ENCODE peak calls at places on chromosomes 6 and 20, in ten cellular contexts. S is adipocyte, P is heart left ventricle, Y is neuronal stem cell, J is IMR-90, O is lower lobe of right lung, G is brain microvascular endothelial cell, R is neural progenitor cell, V is tibial artery, B is stomach. X is an unnamed sample.

GRCh38 chr6:123565529-123565928 is 71.2 kb downstream of the TRDN start:
- DNase-seq in S (no peak), P (no peak), Y (no peak), J (no peak), O (no peak), G (no peak), R (no peak), V (no peak), B (no peak), X (no peak)

GRCh38 chr6:11242709-11243108 is 10.2 kb upstream of the NEDD9 start:
- DNase-seq in S (peak; percentile 77), P (no peak), Y (no peak), J (no peak), O (no peak), G (no peak), R (no peak), V (no peak), B (no peak), X (no peak)

GRCh38 chr6:100116409-100117194 is 122.6 kb upstream of the MCHR2 start:
- DNase-seq in S (peak; percentile 91), P (no peak), Y (peak; percentile 62), J (peak; percentile 76), O (no peak), G (peak; percentile 75), R (peak; percentile 74), V (no peak), B (no peak), X (peak; percentile 36)

GRCh38 chr6:72321741-72322140 is 300.1 kb upstream of the KCNQ5 start:
- DNase-seq in S (peak; percentile 77), P (no peak), Y (no peak), J (peak; percentile 73), O (no peak), G (peak; percentile 2), R (no peak), V (no peak), B (no peak), X (peak; percentile 19)

GRCh38 chr6:46863791-46864190 is 57.9 kb downstream of the ADGRF5 start:
- DNase-seq in S (no peak), P (no peak), Y (no peak), J (no peak), O (no peak), G (no peak), R (no peak), V (no peak), B (no peak), X (no peak)

GRCh38 chr6:132830236-132830799 is 15.9 kb downstream of the RPS12 start:
- DNase-seq in S (peak; percentile 81), P (no peak), Y (peak; percentile 51), J (peak; percentile 59), O (no peak), G (no peak), R (peak; percentile 79), V (no peak), B (no peak), X (no peak)

GRCh38 chr6:151993364-151993763 is 185.9 kb downstream of the ESR1 start:
- DNase-seq in S (peak; percentile 2), P (no peak), Y (no peak), J (no peak), O (no peak), G (no peak), R (no peak), V (peak; percentile 29), B (no peak), X (no peak)

GRCh38 chr6:113825776-113826175 is 31.4 kb upstream of the MARCKS start:
- DNase-seq in S (peak; percentile 66), P (peak; percentile 92), Y (no peak), J (peak; percentile 84), O (peak; percentile 60), G (peak; percentile 57), R (peak; percentile 20), V (peak; percentile 78), B (peak; percentile 90), X (peak; percentile 68)

GRCh38 chr20:4956200-4956810 is 45.0 kb downstream of the SLC23A2 start:
- DNase-seq in S (peak; percentile 86), P (no peak), Y (peak; percentile 44), J (peak; percentile 75), O (no peak), G (no peak), R (peak; percentile 74), V (no peak), B (no peak), X (no peak)

GRCh38 chr6:109062216-109062615 is 32.4 kb downstream of the SESN1 start:
- DNase-seq in S (no peak), P (no peak), Y (no peak), J (no peak), O (no peak), G (no peak), R (no peak), V (no peak), B (no peak), X (no peak)

GRCh38 chr6:134177753-134178229 is 125.4 kb upstream of the SLC2A12 start:
- DNase-seq in S (peak; percentile 88), P (no peak), Y (no peak), J (peak; percentile 69), O (no peak), G (peak; percentile 60), R (no peak), V (no peak), B (no peak), X (no peak)

GRCh38 chr20:37670426-37670825 is 23.4 kb upstream of the CTNNBL1 start:
- DNase-seq in S (peak; percentile 43), P (peak; percentile 33), Y (no peak), J (no peak), O (no peak), G (no peak), R (peak; percentile 26), V (no peak), B (no peak), X (no peak)

GRCh38 chr20:59668926-59669325 is 64.6 kb downstream of the PHACTR3 start:
- DNase-seq in S (no peak), P (no peak), Y (no peak), J (no peak), O (no peak), G (no peak), R (no peak), V (no peak), B (no peak), X (no peak)

GRCh38 chr20:53839423-53840176 is 230.8 kb downstream of the BCAS1 start:
- DNase-seq in S (no peak), P (peak; percentile 32), Y (no peak), J (no peak), O (peak; percentile 56), G (no peak), R (no peak), V (no peak), B (peak; percentile 52), X (no peak)

GRCh38 chr6:90574610-90575009 is 12.3 kb downstream of the MAP3K7 start:
- DNase-seq in S (peak; percentile 71), P (no peak), Y (no peak), J (peak; percentile 46), O (no peak), G (peak; percentile 9), R (no peak), V (no peak), B (no peak), X (peak; percentile 10)

GRCh38 chr20:49573900-49574416 is 6.0 kb upstream of the PTGIS start:
- DNase-seq in S (no peak), P (no peak), Y (no peak), J (peak; percentile 59), O (no peak), G (peak; percentile 43), R (no peak), V (peak; percentile 76), B (no peak), X (no peak)

DNA sequence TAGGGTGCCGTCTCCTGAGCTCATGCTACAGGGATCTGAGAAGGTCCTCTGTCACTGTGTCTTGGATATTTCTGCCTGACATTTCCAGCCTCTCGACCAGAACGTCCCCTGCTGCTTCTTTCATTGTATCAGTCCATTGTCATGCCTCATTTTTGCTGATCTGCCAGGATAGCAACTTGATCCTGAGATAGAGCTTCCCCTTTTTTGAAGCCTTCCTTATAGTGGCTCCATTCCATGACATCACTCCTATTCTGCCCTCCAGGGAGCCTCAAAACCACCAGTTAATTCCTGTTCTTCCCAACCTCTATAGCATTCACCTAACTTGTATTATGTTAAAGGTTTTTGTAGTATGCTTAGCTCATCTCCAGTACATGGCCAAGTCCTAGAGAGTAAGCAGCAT is 431.8 kb upstream of the NOX3 start:
- DNase-seq in S (no peak), P (no peak), Y (no peak), J (no peak), O (no peak), G (no peak), R (no peak), V (no peak), B (no peak), X (no peak)
- H3K4me3 ChIP-seq in S (no peak overlapping the region), P (no peak overlapping the region), Y (no peak overlapping the region), J (no peak overlapping the region), O (no peak overlapping the region), G (no peak overlapping the region), R (no peak overlapping the region), V (no peak overlapping the region), B (no peak overlapping the region), X (no peak overlapping the region)

DNA sequence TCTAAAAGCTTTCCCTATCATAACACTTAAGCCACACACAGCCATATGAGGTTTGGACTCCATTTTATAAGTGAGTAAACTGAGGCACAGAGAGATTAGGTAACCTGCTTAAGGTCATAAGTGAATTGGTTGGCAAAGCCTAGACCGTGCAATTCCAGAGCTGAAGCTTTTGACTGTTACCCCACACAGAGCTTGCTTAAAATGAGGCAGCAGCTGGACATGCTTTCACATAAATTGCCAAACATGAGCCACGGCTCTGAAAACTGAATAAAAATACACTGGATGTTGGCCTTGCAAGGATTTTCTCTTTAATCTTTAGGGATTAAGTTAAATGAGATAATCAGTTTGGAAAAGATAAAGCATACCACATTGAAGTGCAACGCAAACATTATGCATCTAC is 2.5 kb downstream of the RIPOR2 start:
- DNase-seq in S (no peak), P (no peak), Y (no peak), J (no peak), O (no peak), G (no peak), R (no peak), V (no peak), B (no peak), X (no peak)
- H3K4me3 ChIP-seq in S (no peak overlapping the region), P (no peak overlapping the region), Y (no peak overlapping the region), J (no peak overlapping the region), O (peak overlapping the region; percentile 36), G (no peak overlapping the region), R (no peak overlapping the region), V (no peak overlapping the region), B (peak overlapping the region; percentile 25), X (no peak overlapping the region)

DNA sequence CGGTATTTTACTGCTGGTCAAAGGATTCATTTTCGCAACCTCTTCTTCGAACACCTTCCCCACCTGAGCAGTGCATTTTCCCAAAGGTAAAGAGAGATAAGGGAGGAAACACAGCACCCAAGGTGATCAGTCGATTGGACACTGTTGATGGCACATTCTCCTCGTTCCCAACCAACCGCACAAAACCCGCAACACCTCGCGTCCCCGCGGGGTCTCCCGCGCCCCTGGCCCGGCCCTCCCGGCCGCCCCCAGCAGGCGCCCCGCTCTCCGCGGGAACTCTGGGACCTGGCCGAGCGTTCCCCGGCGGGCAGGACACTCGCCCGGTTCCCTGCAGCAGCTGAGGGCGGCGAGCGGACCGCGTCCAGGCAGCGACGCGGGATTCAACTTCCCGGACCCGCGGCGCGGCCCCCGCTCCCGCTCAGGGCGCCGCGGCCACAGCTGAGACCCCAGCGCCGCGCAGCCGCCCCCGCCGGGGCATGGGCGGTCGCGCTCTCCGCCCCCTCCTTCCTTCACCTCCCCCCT is 506 bp downstream of the RGS17 start:
- DNase-seq in S (peak; percentile 51), P (no peak), Y (peak; percentile 8), J (no peak), O (no peak), G (no peak), R (no peak), V (no peak), B (no peak), X (no peak)
- H3K4me3 ChIP-seq in S (peak overlapping the region; percentile 92), P (peak overlapping the region; percentile 59), Y (peak overlapping the region; percentile 64), J (peak overlapping the region; percentile 62), O (peak overlapping the region; percentile 57), G (peak overlapping the region; percentile 86), R (peak overlapping the region; percentile 86), V (peak overlapping the region; percentile 59), B (peak overlapping the region; percentile 79), X (peak overlapping the region; percentile 88)

GRCh38 chr6:142846459-142846831 is 98.5 kb downstream of the HIVEP2 start:
- DNase-seq in S (peak; percentile 79), P (no peak), Y (no peak), J (peak; percentile 61), O (no peak), G (no peak), R (no peak), V (no peak), B (no peak), X (peak; percentile 53)
- H3K4me3 ChIP-seq in S (peak overlapping the region; percentile 75), P (peak overlapping the region; percentile 33), Y (peak overlapping the region; percentile 41), J (no peak overlapping the region), O (no peak overlapping the region), G (no peak overlapping the region), R (no peak overlapping the region), V (peak overlapping the region; percentile 9), B (no peak overlapping the region), X (no peak overlapping the region)

X was measured in skeletal muscle cell.